ENCODE peak calls at places on chromosomes 11 and 22, in four cellular contexts. One of them, this sample, is unnamed.

GRCh38 chr11:39965701-39966100 is 1493.8 kb downstream of the LRRC4C start:
- DNase-seq in A549: no peak
- DNase-seq in dorsolateral prefrontal cortex: no peak
- DNase-seq in left lung: no peak
- DNase-seq in this sample: no peak

GRCh38 chr11:7927635-7928034 is 3.4 kb downstream of the OR10A6 start:
- DNase-seq in left lung: no peak
- DNase-seq in dorsolateral prefrontal cortex: no peak
- DNase-seq in A549: no peak
- DNase-seq in this sample: no peak

GRCh38 chr22:42632096-42632495 is 8.3 kb downstream of the ATP5MGL start:
- DNase-seq in left lung: no peak
- DNase-seq in A549: no peak
- DNase-seq in dorsolateral prefrontal cortex: no peak
- DNase-seq in this sample: no peak

GRCh38 chr11:69356703-69357457 is 62.9 kb downstream of the MYEOV start:
- DNase-seq in A549: no peak
- DNase-seq in left lung: no peak
- DNase-seq in dorsolateral prefrontal cortex: no peak
- DNase-seq in this sample: no peak

GRCh38 chr11:72673943-72674828 is at the start of gene PDE2A:
- DNase-seq in A549: no peak
- DNase-seq in dorsolateral prefrontal cortex: no peak
- DNase-seq in left lung: no peak
- DNase-seq in this sample: no peak

GRCh38 chr22:43312608-43313007 is 30.6 kb downstream of the SCUBE1 start:
- DNase-seq in A549: no peak
- DNase-seq in dorsolateral prefrontal cortex: no peak
- DNase-seq in left lung: no peak
- DNase-seq in this sample: no peak

GRCh38 chr22:25404556-25404922 is 159.9 kb upstream of the GRK3 start:
- DNase-seq in A549: no peak
- DNase-seq in dorsolateral prefrontal cortex: no peak
- DNase-seq in left lung: no peak
- DNase-seq in this sample: no peak

GRCh38 chr11:91796999-91797398 is 427.6 kb upstream of the FAT3 start:
- DNase-seq in dorsolateral prefrontal cortex: no peak
- DNase-seq in left lung: no peak
- DNase-seq in A549: peak
- DNase-seq in this sample: no peak

GRCh38 chr11:79098096-79098495 is 342.7 kb downstream of the TENM4 start:
- DNase-seq in left lung: no peak
- DNase-seq in dorsolateral prefrontal cortex: no peak
- DNase-seq in A549: no peak
- DNase-seq in this sample: no peak

GRCh38 chr22:34645375-34645774 is 420.6 kb upstream of the ISX start:
- DNase-seq in dorsolateral prefrontal cortex: no peak
- DNase-seq in A549: peak
- DNase-seq in left lung: no peak
- DNase-seq in this sample: no peak

GRCh38 chr11:32259641-32260081 is 168.8 kb downstream of the RCN1 start:
- DNase-seq in dorsolateral prefrontal cortex: no peak
- DNase-seq in left lung: peak
- DNase-seq in A549: peak
- DNase-seq in this sample: no peak

GRCh38 chr11:116960916-116961315 is 123.5 kb upstream of the APOA1 start:
- DNase-seq in dorsolateral prefrontal cortex: no peak
- DNase-seq in left lung: no peak
- DNase-seq in A549: no peak
- DNase-seq in this sample: no peak

GRCh38 chr11:16966633-16967346 is 47.4 kb downstream of the PLEKHA7 start:
- DNase-seq in A549: no peak
- DNase-seq in dorsolateral prefrontal cortex: no peak
- DNase-seq in left lung: no peak
- DNase-seq in this sample: no peak

GRCh38 chr11:45399166-45399565 is 113.0 kb upstream of the SYT13 start:
- DNase-seq in A549: no peak
- DNase-seq in left lung: no peak
- DNase-seq in dorsolateral prefrontal cortex: no peak
- DNase-seq in this sample: no peak

GRCh38 chr22:37334859-37335818 is 52.8 kb downstream of the CYTH4 start:
- DNase-seq in A549: peak
- DNase-seq in left lung: no peak
- DNase-seq in dorsolateral prefrontal cortex: no peak
- DNase-seq in this sample: no peak

GRCh38 chr22:49244466-49245420 is 582.9 kb downstream of the BRD1 start:
- DNase-seq in left lung: no peak
- DNase-seq in dorsolateral prefrontal cortex: no peak
- DNase-seq in A549: no peak
- DNase-seq in this sample: no peak

GRCh38 chr11:130675456-130675855 is 227.0 kb downstream of the ADAMTS15 start:
- DNase-seq in left lung: peak
- DNase-seq in dorsolateral prefrontal cortex: no peak
- DNase-seq in A549: no peak
- DNase-seq in this sample: no peak

GRCh38 chr11:120532511-120533196 is 21.1 kb downstream of the GRIK4 start:
- DNase-seq in dorsolateral prefrontal cortex: no peak
- DNase-seq in A549: no peak
- DNase-seq in left lung: no peak
- DNase-seq in this sample: no peak

GRCh38 chr11:78255919-78256318 is 67.2 kb downstream of the USP35 start:
- DNase-seq in dorsolateral prefrontal cortex: no peak
- DNase-seq in A549: no peak
- DNase-seq in left lung: no peak
- DNase-seq in this sample: no peak

GRCh38 chr22:18987765-18988164 is 51.7 kb upstream of the PRODH start:
- DNase-seq in A549: no peak
- DNase-seq in left lung: no peak
- DNase-seq in dorsolateral prefrontal cortex: peak
- DNase-seq in this sample: no peak

GRCh38 chr11:60916669-60917206 is 2.8 kb downstream of the TMEM109 start:
- DNase-seq in left lung: no peak
- DNase-seq in A549: no peak
- DNase-seq in dorsolateral prefrontal cortex: no peak
- DNase-seq in this sample: no peak

GRCh38 chr22:24291538-24292201 is 21.0 kb downstream of the SPECC1L start:
- DNase-seq in dorsolateral prefrontal cortex: no peak
- DNase-seq in left lung: no peak
- DNase-seq in A549: no peak
- DNase-seq in this sample: no peak

GRCh38 chr22:30005213-30005857 is 74.9 kb upstream of the HORMAD2 start:
- DNase-seq in A549: peak
- DNase-seq in dorsolateral prefrontal cortex: peak
- DNase-seq in left lung: peak
- DNase-seq in this sample: no peak

GRCh38 chr22:17371446-17371845 is 2.2 kb downstream of the CECR2 start:
- DNase-seq in left lung: no peak
- DNase-seq in dorsolateral prefrontal cortex: no peak
- DNase-seq in A549: no peak
- DNase-seq in this sample: no peak

GRCh38 chr22:17370766-17371181 is 1.5 kb downstream of the CECR2 start:
- DNase-seq in A549: no peak
- DNase-seq in left lung: no peak
- DNase-seq in dorsolateral prefrontal cortex: no peak
- DNase-seq in this sample: no peak

GRCh38 chr22:17369553-17370035 is 334 bp downstream of the CECR2 start:
- DNase-seq in left lung: peak
- DNase-seq in dorsolateral prefrontal cortex: no peak
- DNase-seq in A549: no peak
- DNase-seq in this sample: no peak

GRCh38 chr22:17368727-17369552 is at the start of gene CECR2:
- DNase-seq in A549: peak
- DNase-seq in left lung: peak
- DNase-seq in dorsolateral prefrontal cortex: peak
- DNase-seq in this sample: no peak

DNA sequence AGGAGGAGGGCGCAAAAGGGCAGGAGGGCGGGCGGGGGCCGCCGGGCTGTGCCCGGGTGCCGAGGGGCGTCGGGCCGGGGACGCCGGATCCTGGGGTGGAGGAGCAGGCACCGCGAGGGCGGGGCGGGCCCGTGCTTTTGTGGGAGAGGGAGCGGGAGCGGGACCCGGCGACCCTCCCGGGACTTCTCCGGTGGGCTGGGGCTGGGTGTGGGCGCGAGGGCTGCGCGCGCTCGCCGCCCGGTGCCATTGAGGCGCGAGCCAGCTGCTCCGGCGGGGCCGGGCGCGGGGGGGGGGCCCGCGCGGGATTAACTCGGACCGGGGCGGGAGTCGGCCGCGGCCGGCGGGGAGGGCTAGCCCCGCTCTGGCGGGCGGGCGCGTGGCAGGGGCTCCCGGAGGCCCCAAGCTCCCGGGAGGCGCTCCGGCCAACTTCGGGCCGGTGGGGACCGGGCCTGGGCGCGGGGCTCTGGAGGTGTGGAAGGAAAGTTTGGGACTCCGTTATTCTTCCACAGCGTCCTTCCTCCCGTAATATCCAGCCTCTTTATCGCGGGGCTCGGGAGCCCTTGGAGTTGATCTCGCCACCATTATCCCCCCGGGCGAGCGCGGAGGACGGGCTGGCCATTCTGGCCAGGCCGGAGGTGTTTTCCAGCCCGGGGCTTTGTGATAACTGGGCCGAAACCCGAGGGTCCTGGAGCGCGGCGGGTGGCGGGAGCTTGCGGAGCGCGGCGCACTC is 941 bp downstream of the CECR2 start:
- DNase-seq in dorsolateral prefrontal cortex: no peak
- DNase-seq in left lung: no peak
- DNase-seq in A549: no peak
- DNase-seq in this sample: no peak
- H3K27ac ChIP-seq in dorsolateral prefrontal cortex: peak
- H3K27ac ChIP-seq in left lung: peak
- H3K27ac ChIP-seq in A549: no peak
- H3K27ac ChIP-seq in this sample: no peak

DNA sequence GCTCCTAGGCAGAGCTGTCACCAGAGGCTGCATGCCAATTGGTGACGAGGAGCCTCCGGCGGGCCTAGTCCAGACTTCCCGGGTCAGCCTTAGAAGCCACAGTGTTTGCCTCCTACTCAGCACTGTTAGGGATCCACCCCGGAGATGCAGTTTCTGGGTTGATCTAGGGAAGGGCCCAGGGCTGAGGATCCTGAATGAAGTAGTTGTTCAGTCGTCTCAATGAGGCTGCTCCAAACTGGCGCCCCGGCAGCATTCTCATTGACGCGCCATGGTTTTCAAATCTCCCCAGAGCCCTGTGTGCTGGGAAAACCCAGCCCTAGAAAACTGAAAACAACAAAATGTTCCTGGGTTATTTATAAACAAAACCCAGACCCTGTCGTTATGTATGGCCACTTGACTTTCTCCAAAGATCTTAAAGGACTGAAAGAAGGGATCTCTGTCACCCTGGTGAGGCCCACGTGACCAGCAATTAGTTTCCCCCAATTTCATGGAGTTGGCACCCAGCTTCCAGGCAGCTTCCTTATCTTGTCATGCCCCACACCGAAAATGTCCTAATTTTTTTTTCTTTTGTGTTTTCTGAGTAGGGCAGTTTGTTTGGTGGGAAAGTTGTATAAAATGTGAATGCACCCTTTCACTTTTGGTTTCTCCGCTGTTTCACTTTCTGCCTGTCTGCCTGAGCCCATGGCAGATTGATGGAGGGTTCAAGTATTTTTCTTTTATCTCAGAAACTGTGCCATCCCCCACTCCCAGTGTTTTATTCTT is 2.0 kb upstream of the EHD1 start:
- DNase-seq in dorsolateral prefrontal cortex: no peak
- DNase-seq in A549: no peak
- DNase-seq in left lung: no peak
- DNase-seq in this sample: no peak
- H3K27ac ChIP-seq in dorsolateral prefrontal cortex: peak
- H3K27ac ChIP-seq in A549: no peak
- H3K27ac ChIP-seq in left lung: peak
- H3K27ac ChIP-seq in this sample: no peak

GRCh38 chr11:128692750-128693578 is 908 bp upstream of the FLI1 start:
- DNase-seq in dorsolateral prefrontal cortex: no peak
- DNase-seq in left lung: peak
- DNase-seq in A549: peak
- DNase-seq in this sample: no peak

GRCh38 chr11:128694618-128695481 is 978 bp downstream of the FLI1 start:
- DNase-seq in left lung: peak
- DNase-seq in A549: no peak
- DNase-seq in dorsolateral prefrontal cortex: no peak
- DNase-seq in this sample: no peak

GRCh38 chr11:128695539-128696221 is 1.8 kb downstream of the FLI1 start:
- DNase-seq in left lung: peak
- DNase-seq in A549: no peak
- DNase-seq in dorsolateral prefrontal cortex: no peak
- DNase-seq in this sample: no peak

GRCh38 chr11:128697645-128698174 is 3.8 kb downstream of the FLI1 start:
- DNase-seq in A549: no peak
- DNase-seq in dorsolateral prefrontal cortex: no peak
- DNase-seq in left lung: no peak
- DNase-seq in this sample: no peak

DNA sequence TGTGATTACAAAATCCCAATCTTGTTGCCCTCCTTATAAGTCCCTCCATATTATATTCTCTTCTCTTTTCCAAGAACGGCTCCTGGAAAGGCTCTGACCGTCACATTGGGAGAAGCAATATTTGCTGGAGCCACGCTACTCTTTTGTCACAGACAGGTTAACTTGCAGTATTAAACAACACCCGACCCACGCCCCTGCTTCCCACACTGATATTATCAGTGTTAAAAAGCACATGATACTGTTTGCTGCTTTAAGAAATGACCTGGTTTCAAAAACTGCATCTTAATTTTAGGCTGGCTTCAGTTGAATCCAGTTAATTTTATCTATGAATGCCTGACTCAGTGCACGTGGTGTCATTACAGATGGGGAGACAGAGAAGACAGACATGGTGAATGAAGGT is 3.1 kb downstream of the FLI1 start:
- DNase-seq in dorsolateral prefrontal cortex: no peak
- DNase-seq in left lung: no peak
- DNase-seq in A549: no peak
- DNase-seq in this sample: no peak
- H3K27ac ChIP-seq in dorsolateral prefrontal cortex: no peak
- H3K27ac ChIP-seq in left lung: peak
- H3K27ac ChIP-seq in A549: no peak
- H3K27ac ChIP-seq in this sample: no peak

DNA sequence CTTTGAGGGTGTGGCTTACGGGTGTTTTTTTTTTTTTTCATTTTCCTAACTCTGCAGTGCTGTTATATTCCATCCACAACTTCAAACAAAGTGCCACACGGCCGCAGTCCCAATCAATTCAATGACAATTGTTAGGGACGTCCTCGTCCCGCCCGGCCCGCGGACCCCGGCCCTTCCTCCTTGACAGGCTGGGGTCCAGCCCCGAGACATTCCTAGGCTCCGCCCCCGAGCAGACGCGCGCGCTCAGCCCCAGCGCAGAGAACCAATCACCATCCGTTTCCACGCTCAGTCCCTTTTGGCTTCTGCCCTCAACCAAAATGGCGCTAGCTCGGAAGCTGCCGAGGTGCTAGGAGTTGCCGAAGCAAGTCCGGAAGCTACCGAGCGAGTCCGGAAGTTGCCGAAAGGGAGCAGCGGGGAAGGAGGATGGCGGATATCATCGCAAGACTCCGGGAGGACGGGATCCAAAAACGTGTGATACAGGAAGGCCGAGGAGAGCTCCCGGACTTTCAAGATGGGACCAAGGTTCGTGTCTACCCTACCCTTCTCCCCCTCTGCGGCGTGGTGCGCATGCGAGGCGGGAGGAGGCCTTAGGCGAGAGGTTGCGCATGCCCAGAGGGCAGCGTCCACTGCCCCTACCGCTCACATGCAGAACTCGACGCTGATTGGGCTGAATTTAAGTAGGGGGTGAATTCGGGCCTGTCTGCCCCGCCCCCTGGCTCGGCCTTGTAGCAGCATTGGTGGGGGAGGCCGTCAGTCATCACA is at the start of gene AIP:
- DNase-seq in A549: peak
- DNase-seq in left lung: peak
- DNase-seq in dorsolateral prefrontal cortex: peak
- DNase-seq in this sample: peak
- H3K27ac ChIP-seq in A549: peak
- H3K27ac ChIP-seq in left lung: peak
- H3K27ac ChIP-seq in dorsolateral prefrontal cortex: peak
- H3K27ac ChIP-seq in this sample: peak